ENCODE peak calls at places on chromosomes 12 and 14, in nine cellular contexts. One of them, this sample, is unnamed.

GRCh38 chr14:60648934-60649814 is at the start of gene SIX1:
- DNase-seq in left ventricle myocardium inferior: peak
- DNase-seq in psoas muscle: peak
- DNase-seq in mammary epithelial cell: peak
- DNase-seq in BJ: peak
- DNase-seq in CD8-positive, alpha-beta memory T cell: no peak
- DNase-seq in cardiac fibroblast: peak
- DNase-seq in upper lobe of right lung: peak
- DNase-seq in fibroblast of the aortic adventitia: peak
- DNase-seq in this sample: no peak

GRCh38 chr12:104805186-104805585 is 152.9 kb downstream of the SLC41A2 start:
- DNase-seq in upper lobe of right lung: no peak
- DNase-seq in left ventricle myocardium inferior: no peak
- DNase-seq in cardiac fibroblast: peak
- DNase-seq in psoas muscle: no peak
- DNase-seq in CD8-positive, alpha-beta memory T cell: no peak
- DNase-seq in BJ: peak
- DNase-seq in mammary epithelial cell: peak
- DNase-seq in fibroblast of the aortic adventitia: peak
- DNase-seq in this sample: no peak

GRCh38 chr12:55188974-55189556 is 31.8 kb upstream of the OR10A7 start:
- DNase-seq in fibroblast of the aortic adventitia: peak
- DNase-seq in psoas muscle: no peak
- DNase-seq in upper lobe of right lung: no peak
- DNase-seq in BJ: peak
- DNase-seq in CD8-positive, alpha-beta memory T cell: no peak
- DNase-seq in cardiac fibroblast: peak
- DNase-seq in left ventricle myocardium inferior: no peak
- DNase-seq in mammary epithelial cell: peak
- DNase-seq in this sample: peak

GRCh38 chr12:68236421-68237059 is 10.9 kb upstream of the IL26 start:
- DNase-seq in mammary epithelial cell: peak
- DNase-seq in upper lobe of right lung: no peak
- DNase-seq in fibroblast of the aortic adventitia: peak
- DNase-seq in BJ: no peak
- DNase-seq in left ventricle myocardium inferior: no peak
- DNase-seq in CD8-positive, alpha-beta memory T cell: no peak
- DNase-seq in psoas muscle: no peak
- DNase-seq in cardiac fibroblast: no peak
- DNase-seq in this sample: no peak

GRCh38 chr12:109594566-109595317 is 21.1 kb downstream of the MVK start:
- DNase-seq in left ventricle myocardium inferior: no peak
- DNase-seq in fibroblast of the aortic adventitia: no peak
- DNase-seq in upper lobe of right lung: no peak
- DNase-seq in psoas muscle: no peak
- DNase-seq in cardiac fibroblast: no peak
- DNase-seq in mammary epithelial cell: no peak
- DNase-seq in CD8-positive, alpha-beta memory T cell: no peak
- DNase-seq in BJ: no peak
- DNase-seq in this sample: no peak

GRCh38 chr12:52426034-52426433 is 8.1 kb downstream of the KRT75 start:
- DNase-seq in cardiac fibroblast: no peak
- DNase-seq in BJ: no peak
- DNase-seq in fibroblast of the aortic adventitia: no peak
- DNase-seq in upper lobe of right lung: no peak
- DNase-seq in mammary epithelial cell: no peak
- DNase-seq in CD8-positive, alpha-beta memory T cell: no peak
- DNase-seq in left ventricle myocardium inferior: no peak
- DNase-seq in psoas muscle: no peak
- DNase-seq in this sample: no peak

GRCh38 chr12:21613931-21614330 is 9.3 kb upstream of the GYS2 start:
- DNase-seq in mammary epithelial cell: no peak
- DNase-seq in BJ: no peak
- DNase-seq in psoas muscle: no peak
- DNase-seq in CD8-positive, alpha-beta memory T cell: no peak
- DNase-seq in left ventricle myocardium inferior: no peak
- DNase-seq in upper lobe of right lung: no peak
- DNase-seq in fibroblast of the aortic adventitia: no peak
- DNase-seq in cardiac fibroblast: peak
- DNase-seq in this sample: no peak

GRCh38 chr14:21199611-21200570 is 44.0 kb upstream of the OR5AU1 start:
- DNase-seq in mammary epithelial cell: no peak
- DNase-seq in fibroblast of the aortic adventitia: no peak
- DNase-seq in upper lobe of right lung: no peak
- DNase-seq in psoas muscle: no peak
- DNase-seq in left ventricle myocardium inferior: no peak
- DNase-seq in BJ: no peak
- DNase-seq in cardiac fibroblast: no peak
- DNase-seq in CD8-positive, alpha-beta memory T cell: no peak
- DNase-seq in this sample: no peak

GRCh38 chr12:120013659-120014380 is 24.8 kb downstream of the BICDL1 start:
- DNase-seq in cardiac fibroblast: no peak
- DNase-seq in fibroblast of the aortic adventitia: no peak
- DNase-seq in psoas muscle: no peak
- DNase-seq in mammary epithelial cell: peak
- DNase-seq in CD8-positive, alpha-beta memory T cell: no peak
- DNase-seq in BJ: no peak
- DNase-seq in upper lobe of right lung: no peak
- DNase-seq in left ventricle myocardium inferior: no peak
- DNase-seq in this sample: no peak

GRCh38 chr12:1552978-1553471 is 41.4 kb downstream of the FBXL14 start:
- DNase-seq in BJ: peak
- DNase-seq in psoas muscle: no peak
- DNase-seq in left ventricle myocardium inferior: no peak
- DNase-seq in fibroblast of the aortic adventitia: no peak
- DNase-seq in CD8-positive, alpha-beta memory T cell: no peak
- DNase-seq in cardiac fibroblast: no peak
- DNase-seq in upper lobe of right lung: no peak
- DNase-seq in mammary epithelial cell: no peak
- DNase-seq in this sample: peak

GRCh38 chr14:68146812-68147211 is 327.2 kb downstream of the RAD51B start:
- DNase-seq in fibroblast of the aortic adventitia: peak
- DNase-seq in cardiac fibroblast: peak
- DNase-seq in CD8-positive, alpha-beta memory T cell: no peak
- DNase-seq in left ventricle myocardium inferior: no peak
- DNase-seq in mammary epithelial cell: peak
- DNase-seq in upper lobe of right lung: no peak
- DNase-seq in psoas muscle: no peak
- DNase-seq in BJ: peak
- DNase-seq in this sample: peak

GRCh38 chr12:77120695-77121094 is 55.3 kb upstream of the E2F7 start:
- DNase-seq in cardiac fibroblast: peak
- DNase-seq in mammary epithelial cell: peak
- DNase-seq in fibroblast of the aortic adventitia: peak
- DNase-seq in BJ: no peak
- DNase-seq in left ventricle myocardium inferior: no peak
- DNase-seq in upper lobe of right lung: no peak
- DNase-seq in psoas muscle: no peak
- DNase-seq in CD8-positive, alpha-beta memory T cell: no peak
- DNase-seq in this sample: no peak

GRCh38 chr12:47212701-47213039 is 132.9 kb upstream of the AMIGO2 start:
- DNase-seq in left ventricle myocardium inferior: no peak
- DNase-seq in mammary epithelial cell: no peak
- DNase-seq in CD8-positive, alpha-beta memory T cell: no peak
- DNase-seq in cardiac fibroblast: no peak
- DNase-seq in upper lobe of right lung: no peak
- DNase-seq in BJ: no peak
- DNase-seq in psoas muscle: no peak
- DNase-seq in fibroblast of the aortic adventitia: no peak
- DNase-seq in this sample: no peak

GRCh38 chr12:48486261-48486660 is 4.0 kb downstream of the C12orf54 start:
- DNase-seq in CD8-positive, alpha-beta memory T cell: no peak
- DNase-seq in BJ: no peak
- DNase-seq in cardiac fibroblast: no peak
- DNase-seq in left ventricle myocardium inferior: no peak
- DNase-seq in psoas muscle: no peak
- DNase-seq in upper lobe of right lung: no peak
- DNase-seq in fibroblast of the aortic adventitia: no peak
- DNase-seq in mammary epithelial cell: peak
- DNase-seq in this sample: no peak

GRCh38 chr12:66232258-66232657 is 43.2 kb downstream of the IRAK3 start:
- DNase-seq in fibroblast of the aortic adventitia: no peak
- DNase-seq in mammary epithelial cell: no peak
- DNase-seq in upper lobe of right lung: no peak
- DNase-seq in psoas muscle: no peak
- DNase-seq in CD8-positive, alpha-beta memory T cell: no peak
- DNase-seq in BJ: no peak
- DNase-seq in left ventricle myocardium inferior: no peak
- DNase-seq in cardiac fibroblast: no peak
- DNase-seq in this sample: no peak

DNA sequence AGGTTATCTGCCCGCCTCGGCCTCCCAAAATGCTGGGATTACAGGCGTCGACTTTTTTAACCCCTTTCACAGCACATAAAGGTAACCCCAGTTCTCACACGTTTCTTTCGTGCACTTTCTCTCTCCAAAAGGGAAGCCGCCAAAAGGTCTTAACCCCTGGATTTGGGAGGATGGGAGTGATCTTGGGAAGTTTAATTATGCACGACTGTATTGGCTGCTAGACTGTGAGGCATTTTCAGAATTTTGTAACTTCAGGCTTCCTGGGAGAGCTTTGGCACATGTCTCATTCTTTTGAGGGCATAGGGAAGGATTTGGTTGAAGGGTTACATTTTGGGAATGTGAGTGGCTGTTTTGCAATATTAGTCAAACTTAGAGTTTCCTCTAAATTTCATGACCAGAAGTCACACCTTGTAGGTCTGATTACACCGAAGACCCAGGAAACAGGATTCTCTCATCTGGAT is 1.4 kb upstream of the SMARCC2 start:
- DNase-seq in mammary epithelial cell: no peak
- DNase-seq in fibroblast of the aortic adventitia: no peak
- DNase-seq in BJ: no peak
- DNase-seq in cardiac fibroblast: peak
- DNase-seq in left ventricle myocardium inferior: no peak
- DNase-seq in psoas muscle: no peak
- DNase-seq in CD8-positive, alpha-beta memory T cell: no peak
- DNase-seq in upper lobe of right lung: no peak
- DNase-seq in this sample: no peak
- H3K4me3 ChIP-seq in mammary epithelial cell: peak
- H3K4me3 ChIP-seq in fibroblast of the aortic adventitia: no peak
- H3K4me3 ChIP-seq in BJ: no peak
- H3K4me3 ChIP-seq in cardiac fibroblast: peak
- H3K4me3 ChIP-seq in left ventricle myocardium inferior: peak
- H3K4me3 ChIP-seq in psoas muscle: peak
- H3K4me3 ChIP-seq in CD8-positive, alpha-beta memory T cell: peak
- H3K4me3 ChIP-seq in upper lobe of right lung: peak
- H3K4me3 ChIP-seq in this sample: peak

GRCh38 chr12:76029982-76030377 is 1.6 kb downstream of the PHLDA1 start:
- DNase-seq in psoas muscle: peak
- DNase-seq in fibroblast of the aortic adventitia: peak
- DNase-seq in left ventricle myocardium inferior: no peak
- DNase-seq in mammary epithelial cell: peak
- DNase-seq in BJ: no peak
- DNase-seq in cardiac fibroblast: peak
- DNase-seq in CD8-positive, alpha-beta memory T cell: no peak
- DNase-seq in upper lobe of right lung: peak
- DNase-seq in this sample: no peak
- H3K4me3 ChIP-seq in psoas muscle: peak
- H3K4me3 ChIP-seq in fibroblast of the aortic adventitia: peak
- H3K4me3 ChIP-seq in left ventricle myocardium inferior: peak
- H3K4me3 ChIP-seq in mammary epithelial cell: peak
- H3K4me3 ChIP-seq in BJ: peak
- H3K4me3 ChIP-seq in cardiac fibroblast: peak
- H3K4me3 ChIP-seq in CD8-positive, alpha-beta memory T cell: peak
- H3K4me3 ChIP-seq in upper lobe of right lung: peak
- H3K4me3 ChIP-seq in this sample: peak

GRCh38 chr12:51390457-51391046 is 654 bp downstream of the GALNT6 start:
- DNase-seq in left ventricle myocardium inferior: no peak
- DNase-seq in psoas muscle: no peak
- DNase-seq in mammary epithelial cell: no peak
- DNase-seq in upper lobe of right lung: no peak
- DNase-seq in cardiac fibroblast: no peak
- DNase-seq in BJ: no peak
- DNase-seq in CD8-positive, alpha-beta memory T cell: no peak
- DNase-seq in fibroblast of the aortic adventitia: no peak
- DNase-seq in this sample: no peak

GRCh38 chr12:51391047-51391837 is at the start of gene GALNT6:
- DNase-seq in fibroblast of the aortic adventitia: no peak
- DNase-seq in psoas muscle: no peak
- DNase-seq in cardiac fibroblast: no peak
- DNase-seq in CD8-positive, alpha-beta memory T cell: peak
- DNase-seq in BJ: no peak
- DNase-seq in left ventricle myocardium inferior: no peak
- DNase-seq in mammary epithelial cell: peak
- DNase-seq in upper lobe of right lung: peak
- DNase-seq in this sample: no peak

GRCh38 chr12:51393676-51394545 is 2.7 kb upstream of the GALNT6 start:
- DNase-seq in fibroblast of the aortic adventitia: peak
- DNase-seq in mammary epithelial cell: peak
- DNase-seq in left ventricle myocardium inferior: no peak
- DNase-seq in cardiac fibroblast: peak
- DNase-seq in BJ: peak
- DNase-seq in psoas muscle: no peak
- DNase-seq in upper lobe of right lung: no peak
- DNase-seq in CD8-positive, alpha-beta memory T cell: peak
- DNase-seq in this sample: peak

GRCh38 chr12:51395283-51396230 is 4.4 kb upstream of the GALNT6 start:
- DNase-seq in BJ: no peak
- DNase-seq in fibroblast of the aortic adventitia: no peak
- DNase-seq in mammary epithelial cell: no peak
- DNase-seq in left ventricle myocardium inferior: no peak
- DNase-seq in psoas muscle: no peak
- DNase-seq in CD8-positive, alpha-beta memory T cell: no peak
- DNase-seq in cardiac fibroblast: no peak
- DNase-seq in upper lobe of right lung: no peak
- DNase-seq in this sample: no peak

DNA sequence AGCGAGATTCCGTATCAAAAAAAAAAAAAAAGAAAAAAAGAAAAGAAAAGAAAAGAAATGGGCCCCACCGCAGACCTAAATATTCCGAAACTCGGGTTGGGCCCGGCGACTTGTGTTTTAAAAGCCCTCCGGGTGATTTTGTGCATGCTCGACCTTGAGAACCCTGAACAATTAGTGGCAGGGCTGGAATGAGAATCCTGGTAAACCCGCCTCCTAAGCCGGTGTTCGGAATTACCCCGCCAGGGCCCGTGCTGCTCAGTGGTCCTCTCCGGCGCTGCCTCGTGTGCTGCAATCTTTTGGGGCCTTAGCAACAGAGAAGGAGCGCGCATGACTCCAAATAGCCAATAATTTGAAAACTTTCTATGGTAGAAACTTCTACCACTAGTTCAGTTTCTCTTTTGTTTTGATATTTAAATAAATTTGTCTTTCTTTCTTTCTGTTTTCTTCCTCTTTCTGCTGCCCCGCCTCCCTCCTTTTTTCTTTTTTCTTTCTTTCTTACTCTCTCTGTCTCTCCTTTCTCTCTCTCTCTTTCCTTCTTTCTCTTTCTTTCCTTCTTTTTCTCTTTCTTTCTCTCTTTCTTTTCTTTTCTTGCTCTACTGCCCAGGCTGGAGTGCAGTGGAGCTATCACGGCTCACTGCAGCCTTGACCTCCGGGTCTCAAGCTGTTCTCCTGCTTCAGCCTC is 1.5 kb upstream of the GALNT6 start:
- DNase-seq in fibroblast of the aortic adventitia: peak
- DNase-seq in left ventricle myocardium inferior: no peak
- DNase-seq in psoas muscle: no peak
- DNase-seq in CD8-positive, alpha-beta memory T cell: no peak
- DNase-seq in mammary epithelial cell: no peak
- DNase-seq in upper lobe of right lung: no peak
- DNase-seq in BJ: no peak
- DNase-seq in cardiac fibroblast: no peak
- DNase-seq in this sample: no peak
- H3K4me3 ChIP-seq in fibroblast of the aortic adventitia: no peak
- H3K4me3 ChIP-seq in left ventricle myocardium inferior: peak
- H3K4me3 ChIP-seq in psoas muscle: peak
- H3K4me3 ChIP-seq in CD8-positive, alpha-beta memory T cell: no peak
- H3K4me3 ChIP-seq in mammary epithelial cell: no peak
- H3K4me3 ChIP-seq in upper lobe of right lung: peak
- H3K4me3 ChIP-seq in BJ: no peak
- H3K4me3 ChIP-seq in cardiac fibroblast: no peak
- H3K4me3 ChIP-seq in this sample: peak

GRCh38 chr14:78325911-78326310 is 155.7 kb downstream of the NRXN3 start:
- DNase-seq in mammary epithelial cell: no peak
- DNase-seq in left ventricle myocardium inferior: no peak
- DNase-seq in psoas muscle: no peak
- DNase-seq in upper lobe of right lung: no peak
- DNase-seq in cardiac fibroblast: no peak
- DNase-seq in CD8-positive, alpha-beta memory T cell: no peak
- DNase-seq in fibroblast of the aortic adventitia: no peak
- DNase-seq in BJ: no peak
- DNase-seq in this sample: no peak
- H3K4me3 ChIP-seq in mammary epithelial cell: no peak
- H3K4me3 ChIP-seq in left ventricle myocardium inferior: no peak
- H3K4me3 ChIP-seq in psoas muscle: no peak
- H3K4me3 ChIP-seq in upper lobe of right lung: no peak
- H3K4me3 ChIP-seq in cardiac fibroblast: no peak
- H3K4me3 ChIP-seq in CD8-positive, alpha-beta memory T cell: no peak
- H3K4me3 ChIP-seq in fibroblast of the aortic adventitia: no peak
- H3K4me3 ChIP-seq in BJ: no peak
- H3K4me3 ChIP-seq in this sample: no peak